ENCODE peak calls at places on chromosomes 1 and 21, in five cellular contexts. N is HAP-1; C is activated T-helper 9 cell treated with anti-CD3 and anti-CD28 coated beads, Interleukin-2, amount 50 U/mL, for 16 hours; H is fibroblast of pulmonary artery; P is HepG2. L is an unnamed sample.

GRCh38 chr1:106984801-106985200 is 71.7 kb upstream of the PRMT6 start:
- DNase-seq in N (no peak), P (no peak), C (no peak), H (no peak), L (no peak)

GRCh38 chr1:56824956-56825355 is 5.8 kb upstream of the FYB2 start:
- DNase-seq in N (no peak), H (no peak), C (no peak), P (no peak), L (no peak)

GRCh38 chr21:45950740-45951515 is 30.6 kb upstream of the COL6A1 start:
- DNase-seq in P (no peak), H (peak), N (no peak), C (no peak), L (no peak)

GRCh38 chr1:115112496-115113375 is 23.4 kb upstream of the TSPAN2 start:
- DNase-seq in N (peak), P (no peak), H (peak), C (peak), L (no peak)

GRCh38 chr1:108117908-108118902 is 81.9 kb downstream of the SLC25A24 start:
- DNase-seq in C (no peak), N (no peak), P (no peak), H (no peak), L (no peak)

GRCh38 chr1:228471762-228472398 is 15.3 kb upstream of the RNF187 start:
- DNase-seq in C (no peak), P (peak), H (peak), N (peak), L (no peak)

GRCh38 chr1:10727703-10728348 is 68.6 kb downstream of the CASZ1 start:
- DNase-seq in P (no peak), H (no peak), N (no peak), C (no peak), L (no peak)

GRCh38 chr1:1132928-1133750 is 17.2 kb upstream of the C1orf159 start:
- DNase-seq in N (no peak), C (no peak), P (no peak), H (no peak), L (no peak)

GRCh38 chr1:162663589-162664030 is 31.3 kb downstream of the DDR2 start:
- DNase-seq in C (no peak), H (peak), P (no peak), N (no peak), L (no peak)

GRCh38 chr1:22186316-22186715 is 43.4 kb upstream of the WNT4 start:
- DNase-seq in N (no peak), H (no peak), C (no peak), P (no peak), L (no peak)

GRCh38 chr1:31297273-31298247 is 728 bp downstream of the ZCCHC17 start:
- DNase-seq in C (no peak), N (peak), H (peak), P (peak), L (no peak)

GRCh38 chr1:32871364-32872188 is 864 bp upstream of the FNDC5 start:
- DNase-seq in P (no peak), N (no peak), C (no peak), H (peak), L (no peak)

GRCh38 chr1:77516106-77516505 is 166.4 kb downstream of the ZZZ3 start:
- DNase-seq in N (no peak), P (no peak), H (no peak), C (no peak), L (no peak)

GRCh38 chr1:216005916-216006315 is 417.3 kb downstream of the USH2A start:
- DNase-seq in H (no peak), C (no peak), P (no peak), N (no peak), L (no peak)

GRCh38 chr1:205056188-205056611 is 13.2 kb downstream of the CNTN2 start:
- DNase-seq in P (no peak), H (no peak), N (no peak), C (no peak), L (no peak)

GRCh38 chr1:184457500-184457899 is 70.7 kb downstream of the C1orf21 start:
- DNase-seq in C (no peak), H (peak), P (no peak), N (no peak), L (no peak)

GRCh38 chr21:43903451-43904091 is 38.5 kb downstream of the AGPAT3 start:
- DNase-seq in P (no peak), C (no peak), N (no peak), H (no peak), L (no peak)

GRCh38 chr1:182119631-182120030 is 58.1 kb upstream of the ZNF648 start:
- DNase-seq in C (no peak), P (no peak), N (no peak), H (no peak), L (no peak)

GRCh38 chr21:25560151-25560783 is 47.0 kb downstream of the MRPL39 start:
- DNase-seq in N (no peak), C (no peak), P (no peak), H (peak), L (no peak)

GRCh38 chr1:154635162-154635561 is 27.2 kb upstream of the ADAR start:
- DNase-seq in N (no peak), P (no peak), C (no peak), H (no peak), L (no peak)

GRCh38 chr1:64228181-64228957 is 24.9 kb downstream of the UBE2U start:
- DNase-seq in H (peak), C (no peak), P (no peak), N (no peak), L (no peak)

GRCh38 chr1:85047472-85048295 is 616 bp downstream of the MCOLN3 start:
- DNase-seq in H (peak), N (peak), C (no peak), P (no peak), L (no peak)

GRCh38 chr1:227759345-227760300 is 24.4 kb downstream of the SNAP47 start:
- DNase-seq in H (peak), P (no peak), N (no peak), C (no peak), L (peak)